ENCODE peak calls at places on chromosomes 13 and 19, in eight cellular contexts. Y is BE2C; X is PC-3; F is CD8-positive, alpha-beta T cell; K is uterus; Z is breast epithelium; G is HAP-1; C is cardiac muscle cell. A is an unnamed sample.

GRCh38 chr13:31965361-31966066 is 66.1 kb upstream of the FRY start:
- DNase-seq in K (no peak), Z (no peak), C (peak; percentile 61), G (no peak), F (no peak), Y (no peak), X (no peak), A (no peak)

GRCh38 chr13:90485441-90485840 is 862.0 kb upstream of the MIR17HG start:
- DNase-seq in K (no peak), G (peak; percentile 6), Y (no peak), C (peak; percentile 75), X (peak; percentile 80), F (no peak), Z (no peak), A (no peak)

GRCh38 chr13:110984392-110984791 is 69.5 kb upstream of the ANKRD10 start:
- DNase-seq in X (no peak), C (peak; percentile 66), Z (no peak), F (no peak), G (no peak), K (no peak), Y (no peak), A (no peak)

GRCh38 chr19:6138066-6138465 is 2.6 kb downstream of the ACSBG2 start:
- DNase-seq in C (no peak), F (no peak), X (no peak), K (no peak), Z (no peak), Y (no peak), G (no peak), A (no peak)

GRCh38 chr19:43525836-43526771 is 897 bp downstream of the ETHE1 start:
- DNase-seq in C (no peak), Y (no peak), F (no peak), K (peak; percentile 28), G (no peak), X (peak; percentile 18), Z (no peak), A (no peak)

GRCh38 chr19:16457195-16457953 is 14.4 kb downstream of the EPS15L1 start:
- DNase-seq in K (peak; percentile 42), F (no peak), C (peak; percentile 67), Z (no peak), G (no peak), Y (peak; percentile 89), X (peak; percentile 5), A (no peak)

GRCh38 chr19:57075801-57076492 is 43.8 kb upstream of the USP29 start:
- DNase-seq in Y (no peak), Z (no peak), X (peak; percentile 6), F (no peak), K (no peak), C (no peak), G (no peak), A (no peak)

GRCh38 chr13:46553521-46553885 is 533 bp downstream of the LRCH1 start:
- DNase-seq in C (no peak), Y (peak; percentile 18), X (no peak), Z (peak; percentile 57), G (no peak), K (no peak), F (no peak), A (no peak)

GRCh38 chr19:47255947-47256687 is at the start of gene CCDC9:
- DNase-seq in Y (peak; percentile 98), C (peak; percentile 98), F (peak; percentile 92), X (peak; percentile 91), Z (peak; percentile 98), K (peak; percentile 96), G (peak; percentile 93), A (peak; percentile 95)

GRCh38 chr13:30708541-30708940 is 26.8 kb upstream of the ALOX5AP start:
- DNase-seq in Y (no peak), Z (no peak), K (no peak), C (peak; percentile 79), F (no peak), G (no peak), X (no peak), A (no peak)

GRCh38 chr13:39765801-39766463 is 110.5 kb downstream of the COG6 start:
- DNase-seq in Z (no peak), K (peak; percentile 35), Y (peak; percentile 24), F (peak; percentile 24), G (no peak), C (peak; percentile 40), X (peak; percentile 40), A (peak; percentile 46)

GRCh38 chr13:99995503-99996176 is 14.1 kb downstream of the ZIC2 start:
- DNase-seq in K (no peak), F (no peak), Z (no peak), Y (no peak), G (no peak), X (no peak), C (no peak), A (no peak)
- H3K4me1 ChIP-seq in K (no peaks in the 10 kb centered on the region), F (peaks cover under 1% of the 10 kb centered on the region), Z (no peaks in the 10 kb centered on the region), Y (no peaks in the 10 kb centered on the region), G (no peaks in the 10 kb centered on the region), X (no peaks in the 10 kb centered on the region), C (no peaks in the 10 kb centered on the region), A (no peaks in the 10 kb centered on the region)

DNA sequence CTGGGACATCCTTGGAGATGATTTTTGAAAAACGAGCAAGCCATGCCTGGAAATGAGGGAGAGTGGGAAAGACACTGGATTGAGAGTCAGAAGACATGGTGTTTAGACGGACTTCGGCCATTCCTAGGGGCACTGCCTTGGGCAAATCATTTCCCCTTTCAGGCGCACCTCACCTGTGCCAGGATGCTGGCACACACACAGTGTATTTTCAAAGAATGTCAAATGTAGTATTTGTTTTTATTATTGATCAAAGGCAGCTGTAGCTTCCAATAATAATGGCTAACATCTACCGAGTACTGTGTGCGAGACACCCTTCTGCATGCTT is 485.2 kb downstream of the UQCRFS1 start:
- DNase-seq in Y (no peak), C (no peak), Z (no peak), F (no peak), X (no peak), K (no peak), G (no peak), A (no peak)
- H3K4me3 ChIP-seq in Y (no peak overlapping the region), C (peak overlapping the region; percentile 38), Z (no peak overlapping the region), F (no peak overlapping the region), X (no peak overlapping the region), K (no peak overlapping the region), G (no peak overlapping the region), A (no peak overlapping the region)

GRCh38 chr13:108983273-108983672 is 353.9 kb downstream of the MYO16 start:
- DNase-seq in K (no peak), Y (no peak), G (no peak), Z (no peak), F (no peak), C (no peak), X (no peak), A (no peak)

GRCh38 chr13:108987945-108988344 is 358.5 kb downstream of the MYO16 start:
- DNase-seq in C (no peak), Y (no peak), X (no peak), F (no peak), Z (no peak), G (no peak), K (no peak), A (no peak)

GRCh38 chr13:108984251-108984920 is 355.0 kb downstream of the MYO16 start:
- DNase-seq in K (no peak), Z (no peak), F (no peak), X (peak; percentile 48), Y (no peak), C (no peak), G (no peak), A (no peak)

GRCh38 chr13:108987488-108987887 is 358.1 kb downstream of the MYO16 start:
- DNase-seq in Y (no peak), K (no peak), G (no peak), Z (no peak), C (peak; percentile 21), X (no peak), F (no peak), A (no peak)

DNA sequence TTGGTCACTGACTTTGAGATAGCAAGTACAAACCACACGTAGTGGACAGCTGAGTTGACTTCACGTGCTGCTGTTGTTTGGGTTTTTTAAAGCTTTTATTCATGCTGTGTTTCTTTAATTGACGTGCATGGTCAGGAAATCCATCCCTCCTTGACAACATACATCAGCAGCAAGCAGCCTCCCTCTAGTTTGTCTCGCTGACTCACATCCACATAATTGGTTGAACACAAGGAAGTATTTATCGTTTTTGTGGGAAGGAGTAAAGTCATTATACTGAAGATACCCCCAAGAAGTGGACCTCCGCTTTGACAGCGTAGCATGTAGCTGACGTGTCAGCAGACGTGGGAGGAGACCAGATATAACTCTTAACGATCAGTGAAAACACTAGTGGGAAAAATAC is 355.8 kb downstream of the MYO16 start:
- DNase-seq in K (no peak), Z (no peak), C (peak; percentile 60), X (no peak), F (no peak), G (no peak), Y (no peak), A (no peak)
- H3K27me3 ChIP-seq in K (no peaks in the 10 kb centered on the region), Z (no peaks in the 10 kb centered on the region), C (no peaks in the 10 kb centered on the region), X (peaks cover 7% of the 10 kb centered on the region), F (no peaks in the 10 kb centered on the region), G (no peaks in the 10 kb centered on the region), Y (peaks cover 47% of the 10 kb centered on the region), A (no peaks in the 10 kb centered on the region)

DNA sequence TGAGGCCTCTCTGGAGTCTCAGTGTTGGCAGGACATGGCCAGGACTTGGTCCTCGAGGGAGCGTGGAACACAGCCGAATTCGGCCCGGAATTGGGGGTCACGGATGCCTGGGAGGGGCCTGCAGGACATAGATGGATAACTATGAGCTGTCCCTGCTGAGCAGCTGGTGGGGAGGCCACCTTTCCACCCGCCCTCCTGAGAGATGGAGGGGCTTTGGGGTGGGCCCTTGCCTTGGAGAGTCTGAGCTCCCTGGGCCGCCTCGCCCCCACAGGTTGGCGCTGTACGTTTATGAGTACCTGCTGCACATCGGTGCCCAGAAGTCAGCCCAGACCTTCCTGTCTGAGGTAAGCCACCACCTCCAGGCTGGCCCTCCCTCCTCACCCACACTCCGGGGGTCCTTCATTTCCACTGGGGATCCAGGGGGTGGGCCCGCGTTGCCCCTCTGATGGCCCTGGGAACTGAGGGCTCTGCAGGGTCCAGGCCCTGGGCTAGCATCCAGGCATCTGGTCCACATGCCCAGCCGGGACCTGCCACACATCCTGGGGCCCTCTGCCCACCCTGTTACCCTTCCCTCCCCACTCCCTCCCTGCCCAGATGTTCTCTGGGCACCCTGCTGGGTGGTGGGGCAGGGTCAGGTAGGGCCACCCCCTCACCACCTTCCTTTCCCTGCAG is 8.0 kb downstream of the SSBP4 start:
- DNase-seq in X (no peak), Z (no peak), C (no peak), G (no peak), F (no peak), K (no peak), Y (peak; percentile 12), A (no peak)
- H3K4me1 ChIP-seq in X (no peaks in the 10 kb centered on the region), Z (no peaks in the 10 kb centered on the region), C (peaks cover 34% of the 10 kb centered on the region), G (peaks cover 6% of the 10 kb centered on the region), F (peaks cover 65% of the 10 kb centered on the region), K (peaks cover 24% of the 10 kb centered on the region), Y (peaks cover 28% of the 10 kb centered on the region), A (no peaks in the 10 kb centered on the region)

A was measured in lung.